ENCODE peak calls at places on chromosomes 12 and 14, in seven cellular contexts. Q is hypothalamus, N is psoas muscle, W is NCI-H1092 treated with DMSO at 0.1 percent for 48 hours, F is Kasumi-1, L is HTR-8/SVneo, U is cortex of kidney. V is an unnamed sample.

GRCh38 chr14:104981699-104982541 is 3.7 kb upstream of the CLBA1 start:
- DNase-seq in Q (no peak), N (no peak), W (no peak), F (no peak), L (no peak), U (no peak), V (no peak)

GRCh38 chr12:81811066-81811777 is 52.1 kb upstream of the PPFIA2 start:
- DNase-seq in Q (no peak), N (no peak), W (no peak), F (no peak), L (no peak), U (no peak), V (no peak)

GRCh38 chr12:69529021-69529420 is 56.2 kb upstream of the CCT2 start:
- DNase-seq in Q (no peak), N (no peak), W (no peak), F (no peak), L (no peak), U (no peak), V (no peak)

GRCh38 chr12:65881965-65882413 is 57.7 kb downstream of the HMGA2 start:
- DNase-seq in Q (peak; percentile 28), N (peak; percentile 88), W (no peak), F (peak; percentile 73), L (no peak), U (no peak), V (no peak)

GRCh38 chr14:79057333-79057732 is 887.2 kb downstream of the NRXN3 start:
- DNase-seq in Q (no peak), N (no peak), W (no peak), F (no peak), L (no peak), U (no peak), V (no peak)

GRCh38 chr14:24816011-24816928 is 182.3 kb upstream of the GZMB start:
- DNase-seq in Q (no peak), N (no peak), W (no peak), F (no peak), L (no peak), U (no peak), V (no peak)

GRCh38 chr12:59372971-59373370 is 222.9 kb upstream of the SLC16A7 start:
- DNase-seq in Q (no peak), N (no peak), W (no peak), F (peak; percentile 45), L (peak; percentile 17), U (no peak), V (peak; percentile 36)

GRCh38 chr12:107129315-107129930 is 36.1 kb upstream of the CRY1 start:
- DNase-seq in Q (no peak), N (no peak), W (peak; percentile 59), F (no peak), L (no peak), U (no peak), V (no peak)

GRCh38 chr14:32698831-32699230 is 239.8 kb upstream of the NPAS3 start:
- DNase-seq in Q (no peak), N (no peak), W (no peak), F (no peak), L (no peak), U (no peak), V (no peak)

GRCh38 chr14:69675246-69675583 is 63.8 kb downstream of the SUSD6 start:
- DNase-seq in Q (no peak), N (no peak), W (no peak), F (no peak), L (no peak), U (no peak), V (no peak)

GRCh38 chr12:22631863-22632463 is 7.0 kb downstream of the ETNK1 start:
- DNase-seq in Q (no peak), N (no peak), W (no peak), F (peak; percentile 57), L (peak; percentile 52), U (no peak), V (no peak)

GRCh38 chr14:96246535-96246839 is 9.5 kb upstream of the BDKRB1 start:
- DNase-seq in Q (no peak), N (no peak), W (no peak), F (no peak), L (peak; percentile 94), U (no peak), V (no peak)

GRCh38 chr12:84910549-84911241 is 1.9 kb downstream of the SLC6A15 start:
- DNase-seq in Q (no peak), N (no peak), W (no peak), F (no peak), L (no peak), U (no peak), V (peak; percentile 51)

GRCh38 chr12:53564276-53564675 is 57.0 kb upstream of the NPFF start:
- DNase-seq in Q (no peak), N (no peak), W (no peak), F (peak; percentile 25), L (no peak), U (no peak), V (no peak)

GRCh38 chr12:57430117-57430930 is 519 bp downstream of the R3HDM2 start:
- DNase-seq in Q (no peak), N (peak; percentile 66), W (peak; percentile 48), F (peak; percentile 37), L (no peak), U (no peak), V (peak; percentile 50)

GRCh38 chr12:58359084-58359483 is 417.7 kb downstream of the ATP23 start:
- DNase-seq in Q (no peak), N (peak; percentile 9), W (no peak), F (no peak), L (no peak), U (no peak), V (no peak)

GRCh38 chr12:26126340-26127284 is 1.8 kb upstream of the BHLHE41 start:
- DNase-seq in Q (peak; percentile 81), N (peak; percentile 90), W (no peak), F (peak; percentile 49), L (peak; percentile 67), U (no peak), V (peak; percentile 17)

GRCh38 chr14:89366580-89367448 is 50.2 kb downstream of the FOXN3 start:
- DNase-seq in Q (no peak), N (no peak), W (peak; percentile 76), F (no peak), L (no peak), U (no peak), V (no peak)

GRCh38 chr12:28645891-28646290 is 455.6 kb downstream of the CCDC91 start:
- DNase-seq in Q (no peak), N (no peak), W (no peak), F (no peak), L (no peak), U (no peak), V (no peak)

GRCh38 chr12:11652351-11653040 is 3.0 kb downstream of the ETV6 start:
- DNase-seq in Q (no peak), N (no peak), W (no peak), F (peak; percentile 29), L (no peak), U (no peak), V (no peak)

GRCh38 chr12:131290255-131290959 is 336.7 kb downstream of the ADGRD1 start:
- DNase-seq in Q (no peak), N (no peak), W (no peak), F (no peak), L (no peak), U (no peak), V (no peak)